ENCODE peak calls at places on chromosomes 16 and 17, in five cellular contexts. One of them, this sample, is unnamed.

GRCh38 chr16:50203681-50204080 is 50.6 kb downstream of the TENT4B start:
- DNase-seq in GM23338: no peak
- DNase-seq in upper lobe of right lung: no peak
- DNase-seq in type B pancreatic cell: no peak
- DNase-seq in GM06990: no peak
- DNase-seq in this sample: no peak

GRCh38 chr17:76736349-76737081 is 616 bp downstream of the SRSF2 start:
- DNase-seq in GM23338: peak
- DNase-seq in upper lobe of right lung: peak
- DNase-seq in type B pancreatic cell: peak
- DNase-seq in GM06990: peak
- DNase-seq in this sample: peak

GRCh38 chr16:3651461-3652372 is 2.8 kb upstream of the DNASE1 start:
- DNase-seq in GM23338: no peak
- DNase-seq in upper lobe of right lung: peak
- DNase-seq in type B pancreatic cell: peak
- DNase-seq in GM06990: no peak
- DNase-seq in this sample: no peak

GRCh38 chr17:19346351-19347255 is 15.9 kb downstream of the B9D1 start:
- DNase-seq in GM23338: no peak
- DNase-seq in upper lobe of right lung: peak
- DNase-seq in type B pancreatic cell: no peak
- DNase-seq in GM06990: no peak
- DNase-seq in this sample: no peak

GRCh38 chr16:22232277-22233049 is 26.4 kb downstream of the EEF2K start:
- DNase-seq in GM23338: no peak
- DNase-seq in upper lobe of right lung: peak
- DNase-seq in type B pancreatic cell: no peak
- DNase-seq in GM06990: no peak
- DNase-seq in this sample: no peak

GRCh38 chr16:11224096-11224893 is 31.7 kb downstream of the SOCS1 start:
- DNase-seq in GM23338: peak
- DNase-seq in upper lobe of right lung: peak
- DNase-seq in type B pancreatic cell: no peak
- DNase-seq in GM06990: peak
- DNase-seq in this sample: peak

GRCh38 chr17:3502466-3502865 is 26.7 kb downstream of the ASPA start:
- DNase-seq in GM23338: no peak
- DNase-seq in upper lobe of right lung: no peak
- DNase-seq in type B pancreatic cell: no peak
- DNase-seq in GM06990: no peak
- DNase-seq in this sample: no peak

GRCh38 chr17:61724777-61725176 is 133.8 kb upstream of the NACA2 start:
- DNase-seq in GM23338: no peak
- DNase-seq in upper lobe of right lung: no peak
- DNase-seq in type B pancreatic cell: no peak
- DNase-seq in GM06990: no peak
- DNase-seq in this sample: no peak

GRCh38 chr17:78677303-78678219 is 100.4 kb upstream of the DNAH17 start:
- DNase-seq in GM23338: no peak
- DNase-seq in upper lobe of right lung: peak
- DNase-seq in type B pancreatic cell: no peak
- DNase-seq in GM06990: no peak
- DNase-seq in this sample: no peak

GRCh38 chr16:85583491-85584181 is 29.5 kb upstream of the GSE1 start:
- DNase-seq in GM23338: no peak
- DNase-seq in upper lobe of right lung: no peak
- DNase-seq in type B pancreatic cell: no peak
- DNase-seq in GM06990: no peak
- DNase-seq in this sample: no peak

GRCh38 chr16:19348578-19349315 is 63.2 kb downstream of the CLEC19A start:
- DNase-seq in GM23338: peak
- DNase-seq in upper lobe of right lung: no peak
- DNase-seq in type B pancreatic cell: no peak
- DNase-seq in GM06990: no peak
- DNase-seq in this sample: no peak

GRCh38 chr16:50479771-50480170 is 68.4 kb upstream of the NKD1 start:
- DNase-seq in GM23338: no peak
- DNase-seq in upper lobe of right lung: no peak
- DNase-seq in type B pancreatic cell: no peak
- DNase-seq in GM06990: no peak
- DNase-seq in this sample: no peak

GRCh38 chr16:471353-472198 is 46.1 kb downstream of the RAB11FIP3 start:
- DNase-seq in GM23338: peak
- DNase-seq in upper lobe of right lung: no peak
- DNase-seq in type B pancreatic cell: no peak
- DNase-seq in GM06990: no peak
- DNase-seq in this sample: no peak

GRCh38 chr16:46897471-46897870 is 13.3 kb downstream of the GPT2 start:
- DNase-seq in GM23338: no peak
- DNase-seq in upper lobe of right lung: no peak
- DNase-seq in type B pancreatic cell: no peak
- DNase-seq in GM06990: no peak
- DNase-seq in this sample: no peak

GRCh38 chr17:36650096-36650764 is 48.8 kb downstream of the MRM1 start:
- DNase-seq in GM23338: no peak
- DNase-seq in upper lobe of right lung: no peak
- DNase-seq in type B pancreatic cell: no peak
- DNase-seq in GM06990: no peak
- DNase-seq in this sample: no peak

GRCh38 chr17:20993863-20994778 is 48.7 kb downstream of the USP22 start:
- DNase-seq in GM23338: no peak
- DNase-seq in upper lobe of right lung: peak
- DNase-seq in type B pancreatic cell: no peak
- DNase-seq in GM06990: no peak
- DNase-seq in this sample: no peak

GRCh38 chr16:26447570-26447969 is 619.2 kb upstream of the C16orf82 start:
- DNase-seq in GM23338: no peak
- DNase-seq in upper lobe of right lung: no peak
- DNase-seq in type B pancreatic cell: no peak
- DNase-seq in GM06990: no peak
- DNase-seq in this sample: no peak

GRCh38 chr17:17792551-17793377 is 44.0 kb downstream of the SREBF1 start:
- DNase-seq in GM23338: peak
- DNase-seq in upper lobe of right lung: no peak
- DNase-seq in type B pancreatic cell: no peak
- DNase-seq in GM06990: no peak
- DNase-seq in this sample: peak

GRCh38 chr17:27985306-27985705 is 57.2 kb upstream of the NLK start:
- DNase-seq in GM23338: no peak
- DNase-seq in upper lobe of right lung: no peak
- DNase-seq in type B pancreatic cell: no peak
- DNase-seq in GM06990: no peak
- DNase-seq in this sample: peak

GRCh38 chr17:64635647-64636305 is 26.3 kb downstream of the SMURF2 start:
- DNase-seq in GM23338: no peak
- DNase-seq in upper lobe of right lung: no peak
- DNase-seq in type B pancreatic cell: no peak
- DNase-seq in GM06990: peak
- DNase-seq in this sample: peak

GRCh38 chr17:64638552-64639198 is 23.4 kb downstream of the SMURF2 start:
- DNase-seq in GM23338: no peak
- DNase-seq in upper lobe of right lung: no peak
- DNase-seq in type B pancreatic cell: no peak
- DNase-seq in GM06990: no peak
- DNase-seq in this sample: no peak

GRCh38 chr17:64641499-64641898 is 20.6 kb downstream of the SMURF2 start:
- DNase-seq in GM23338: no peak
- DNase-seq in upper lobe of right lung: no peak
- DNase-seq in type B pancreatic cell: no peak
- DNase-seq in GM06990: no peak
- DNase-seq in this sample: no peak
- TF ChIP-seq CTCF in GM23338: no peak
- TF ChIP-seq CTCF in upper lobe of right lung: no peak
- TF ChIP-seq CTCF in type B pancreatic cell: no peak
- TF ChIP-seq CTCF in GM06990: no peak
- TF ChIP-seq CTCF in this sample: no peak

GRCh38 chr17:6654816-6655731 is 3.5 kb downstream of the C17orf100 start:
- DNase-seq in GM23338: peak
- DNase-seq in upper lobe of right lung: peak
- DNase-seq in type B pancreatic cell: no peak
- DNase-seq in GM06990: no peak
- DNase-seq in this sample: no peak
- TF ChIP-seq CTCF in GM23338: peak
- TF ChIP-seq CTCF in upper lobe of right lung: no peak
- TF ChIP-seq CTCF in type B pancreatic cell: no peak
- TF ChIP-seq CTCF in GM06990: no peak
- TF ChIP-seq CTCF in this sample: no peak

DNA sequence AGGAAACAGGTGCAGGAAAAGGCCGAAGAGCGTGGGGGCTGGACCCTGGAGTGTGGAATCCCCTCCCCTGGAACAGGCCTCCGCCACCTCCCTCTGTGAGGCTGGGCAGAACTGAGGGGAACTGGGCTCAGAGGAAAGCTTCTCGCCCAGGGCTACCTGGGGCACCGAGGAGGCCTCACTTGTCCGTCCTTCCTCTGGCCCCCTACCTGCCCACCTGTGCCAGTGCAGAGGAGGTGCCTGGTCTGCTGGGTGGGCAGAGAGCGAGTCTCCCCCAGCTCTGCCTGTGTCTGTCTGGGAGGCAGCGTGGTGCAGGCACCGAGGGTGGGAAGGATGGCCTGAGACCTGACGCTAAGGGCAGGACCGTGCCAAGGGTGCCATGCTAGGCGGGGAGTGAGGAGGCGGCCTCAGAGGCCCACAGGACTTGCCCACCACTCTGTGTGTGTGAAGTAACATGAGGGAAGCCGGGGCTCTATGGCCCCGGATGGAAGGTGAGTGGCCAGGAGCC is 42.2 kb downstream of the ZFPM1 start:
- DNase-seq in GM23338: no peak
- DNase-seq in upper lobe of right lung: no peak
- DNase-seq in type B pancreatic cell: no peak
- DNase-seq in GM06990: no peak
- DNase-seq in this sample: no peak
- TF ChIP-seq CTCF in GM23338: no peak
- TF ChIP-seq CTCF in upper lobe of right lung: no peak
- TF ChIP-seq CTCF in type B pancreatic cell: peak
- TF ChIP-seq CTCF in GM06990: no peak
- TF ChIP-seq CTCF in this sample: no peak

DNA sequence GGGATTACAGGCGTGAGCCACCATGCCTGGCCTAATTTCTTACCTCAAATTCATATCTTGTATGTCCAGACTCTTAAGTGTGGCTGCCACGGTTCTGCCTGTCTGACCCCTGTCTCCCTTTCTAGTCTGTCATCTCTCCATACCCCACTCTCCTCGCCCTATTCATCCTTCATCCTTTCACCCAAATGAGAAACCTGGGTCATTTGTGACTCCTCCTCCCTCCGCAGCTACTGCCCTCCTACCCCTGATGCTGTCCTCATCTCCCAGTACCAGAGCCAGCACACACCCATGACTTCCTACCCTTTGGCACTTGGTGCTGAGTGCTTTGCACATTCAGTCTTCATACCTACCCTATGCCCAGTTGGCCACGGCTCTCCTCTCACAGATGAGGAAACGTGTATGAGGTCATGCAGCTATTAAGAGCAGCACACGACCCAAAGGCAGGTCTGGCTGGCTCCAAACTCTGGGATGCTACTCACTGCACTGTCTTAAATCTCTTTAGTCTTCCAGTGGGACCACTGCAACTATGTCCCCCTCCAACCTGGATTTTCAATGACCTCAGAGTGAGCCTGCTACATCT is 1.6 kb downstream of the SPATA32 start:
- DNase-seq in GM23338: no peak
- DNase-seq in upper lobe of right lung: no peak
- DNase-seq in type B pancreatic cell: no peak
- DNase-seq in GM06990: no peak
- DNase-seq in this sample: no peak
- TF ChIP-seq CTCF in GM23338: no peak
- TF ChIP-seq CTCF in upper lobe of right lung: no peak
- TF ChIP-seq CTCF in type B pancreatic cell: no peak
- TF ChIP-seq CTCF in GM06990: no peak
- TF ChIP-seq CTCF in this sample: no peak

GRCh38 chr16:78925071-78925714 is 675.3 kb downstream of the MAF start:
- DNase-seq in GM23338: peak
- DNase-seq in upper lobe of right lung: peak
- DNase-seq in type B pancreatic cell: no peak
- DNase-seq in GM06990: peak
- DNase-seq in this sample: peak
- TF ChIP-seq CTCF in GM23338: peak
- TF ChIP-seq CTCF in upper lobe of right lung: peak
- TF ChIP-seq CTCF in type B pancreatic cell: peak
- TF ChIP-seq CTCF in GM06990: peak
- TF ChIP-seq CTCF in this sample: peak

GRCh38 chr17:2122641-2123302 is 67.9 kb downstream of the HIC1 start:
- DNase-seq in GM23338: peak
- DNase-seq in upper lobe of right lung: peak
- DNase-seq in type B pancreatic cell: no peak
- DNase-seq in GM06990: peak
- DNase-seq in this sample: peak
- TF ChIP-seq CTCF in GM23338: no peak
- TF ChIP-seq CTCF in upper lobe of right lung: peak
- TF ChIP-seq CTCF in type B pancreatic cell: no peak
- TF ChIP-seq CTCF in GM06990: no peak
- TF ChIP-seq CTCF in this sample: no peak

DNA sequence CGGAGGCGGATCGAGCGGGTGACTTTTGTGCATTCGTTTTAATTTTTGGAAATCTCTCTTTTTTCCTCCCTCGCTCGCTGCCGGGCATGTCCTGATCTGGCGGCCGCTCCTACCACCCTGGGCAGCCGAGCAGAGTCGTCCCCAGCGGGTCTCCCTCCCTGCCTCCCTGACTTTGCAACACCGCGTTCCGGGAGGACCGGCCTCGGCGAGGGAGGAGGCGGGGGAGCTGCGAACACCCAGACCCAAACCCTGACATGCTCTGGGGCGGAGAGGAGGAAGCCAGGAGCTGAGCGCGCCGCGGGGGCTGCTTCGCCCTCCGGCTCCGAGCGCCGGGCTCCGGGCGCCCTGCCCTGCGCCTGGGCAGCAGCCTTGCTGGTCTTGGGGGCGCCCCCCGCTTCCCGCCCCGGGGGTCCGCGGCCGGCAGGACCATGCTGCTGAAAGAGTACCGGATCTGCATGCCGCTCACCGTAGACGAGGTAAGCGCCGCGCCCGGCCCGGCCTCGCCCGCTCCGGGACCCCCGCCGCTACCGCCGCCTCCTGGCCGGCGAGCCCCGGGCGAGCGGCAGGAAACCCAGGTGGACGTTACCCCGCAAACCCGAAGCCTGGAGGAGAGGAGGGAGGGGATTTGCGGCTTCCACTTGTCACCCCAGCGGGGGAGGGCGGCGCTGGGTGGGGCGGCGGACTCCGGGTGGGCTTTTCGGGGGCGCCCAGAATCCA is 804 bp downstream of the PITPNC1 start:
- DNase-seq in GM23338: peak
- DNase-seq in upper lobe of right lung: peak
- DNase-seq in type B pancreatic cell: peak
- DNase-seq in GM06990: peak
- DNase-seq in this sample: peak
- TF ChIP-seq CTCF in GM23338: peak
- TF ChIP-seq CTCF in upper lobe of right lung: peak
- TF ChIP-seq CTCF in type B pancreatic cell: no peak
- TF ChIP-seq CTCF in GM06990: no peak
- TF ChIP-seq CTCF in this sample: peak

This sample was measured in GM20000.